ENCODE peak calls at places on chromosomes 2 and 18, in eight cellular contexts. U, N, J, I, R, Q, C and W are unnamed samples.
A peak's percentile ranks its signal among the peaks of the same experiment; 100 is the strongest.

GRCh38 chr18:70046207-70046606 is 98.5 kb upstream of the CD226 start:
- DNase-seq in N (no peak), C (peak; percentile 89), U (no peak), I (no peak), R (no peak), Q (no peak), J (no peak), W (no peak)

GRCh38 chr2:209694748-209695147 is 76.9 kb upstream of the UNC80 start:
- DNase-seq in R (no peak), J (no peak), I (no peak), Q (no peak), U (no peak), C (no peak), N (no peak), W (no peak)

GRCh38 chr2:205748660-205749059 is 66.4 kb downstream of the NRP2 start:
- DNase-seq in C (peak; percentile 24), J (no peak), R (no peak), I (no peak), N (no peak), Q (no peak), U (no peak), W (no peak)

GRCh38 chr2:45892757-45893156 is 241.3 kb downstream of the PRKCE start:
- DNase-seq in C (peak; percentile 52), N (no peak), Q (no peak), I (no peak), R (no peak), U (no peak), J (no peak), W (no peak)

GRCh38 chr2:161033059-161033660 is 127.1 kb upstream of the TANK start:
- DNase-seq in N (no peak), J (no peak), C (peak; percentile 50), Q (no peak), R (no peak), U (no peak), I (no peak), W (no peak)

GRCh38 chr18:54359233-54359632 is 1.5 kb downstream of the C18orf54 start:
- DNase-seq in Q (no peak), C (peak; percentile 15), J (peak; percentile 0), I (no peak), N (no peak), U (no peak), R (no peak), W (no peak)

GRCh38 chr2:159010963-159011362 is 42.5 kb downstream of the TANC1 start:
- DNase-seq in Q (no peak), U (no peak), C (peak; percentile 63), I (no peak), R (no peak), J (no peak), N (no peak), W (no peak)

GRCh38 chr2:126510960-126511359 is 145.0 kb upstream of the GYPC start:
- DNase-seq in R (no peak), N (no peak), Q (no peak), J (no peak), I (no peak), C (no peak), U (no peak), W (no peak)

GRCh38 chr2:27148801-27149439 is at the start of gene TCF23:
- DNase-seq in Q (no peak), C (no peak), U (no peak), R (no peak), I (no peak), N (no peak), J (no peak), W (no peak)

GRCh38 chr2:120551540-120551939 is 184.1 kb upstream of the GLI2 start:
- DNase-seq in U (no peak), R (no peak), J (peak; percentile 73), Q (no peak), N (no peak), I (no peak), C (no peak), W (no peak)

GRCh38 chr2:148903294-148903693 is 28.3 kb downstream of the KIF5C start:
- DNase-seq in U (no peak), I (no peak), N (no peak), Q (no peak), J (no peak), R (no peak), C (no peak), W (no peak)

GRCh38 chr18:58168221-58168620 is 124.2 kb downstream of the NEDD4L start:
- DNase-seq in C (no peak), N (no peak), Q (no peak), U (no peak), J (no peak), I (no peak), R (no peak), W (no peak)

GRCh38 chr2:76050196-76050595 is 339.5 kb upstream of the GCFC2 start:
- DNase-seq in Q (no peak), I (no peak), N (no peak), U (no peak), C (no peak), J (no peak), R (no peak), W (no peak)

GRCh38 chr18:41939326-41939725 is 15.7 kb upstream of the PIK3C3 start:
- DNase-seq in R (no peak), C (peak; percentile 19), Q (no peak), U (no peak), I (no peak), N (no peak), J (no peak), W (no peak)

GRCh38 chr2:206443735-206444527 is 599 bp downstream of the ADAM23 start:
- DNase-seq in J (peak; percentile 33), Q (peak; percentile 20), C (peak; percentile 35), U (no peak), I (no peak), N (peak; percentile 27), R (peak; percentile 76), W (no peak)

GRCh38 chr18:26617151-26617554 is 68.8 kb upstream of the KCTD1 start:
- DNase-seq in R (no peak), N (no peak), C (peak; percentile 66), J (no peak), I (no peak), Q (no peak), U (no peak), W (peak; percentile 12)

GRCh38 chr2:177265834-177266817 is 1.6 kb upstream of the NFE2L2 start:
- DNase-seq in J (peak; percentile 80), N (no peak), U (no peak), R (no peak), I (no peak), Q (no peak), C (peak; percentile 87), W (no peak)

GRCh38 chr2:80326214-80326613 is 21.7 kb upstream of the LRRTM1 start:
- DNase-seq in J (peak; percentile 34), I (no peak), C (peak; percentile 44), Q (no peak), N (no peak), R (no peak), U (no peak), W (peak; percentile 2)
- TF ChIP-seq CTCF in J (no peak), I (no peak), C (peak; percentile 40), Q (peak; percentile 66), N (no peak), R (peak; percentile 26), U (no peak), W (peak; percentile 28)

DNA sequence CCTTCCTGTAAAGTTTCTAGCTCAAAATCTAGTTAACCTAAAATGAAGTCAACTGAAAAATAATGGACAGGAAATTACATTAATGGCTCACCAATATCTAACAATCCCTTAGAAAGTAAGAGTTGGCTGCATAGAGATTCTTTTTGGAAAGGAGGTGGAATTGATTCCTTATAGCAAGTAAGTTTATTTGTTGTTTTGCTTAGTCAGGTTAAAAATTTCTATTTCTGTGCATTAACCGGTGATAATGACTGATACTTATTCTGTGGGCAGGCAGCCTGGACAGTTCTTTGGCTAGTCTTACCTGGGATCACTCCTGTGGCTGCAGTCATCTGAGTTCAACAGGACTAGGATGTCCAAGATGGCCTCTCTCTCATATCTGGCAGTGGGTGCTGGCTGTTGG is 6.9 kb upstream of the BCL2L11 start:
- DNase-seq in J (no peak), R (no peak), I (no peak), N (no peak), C (no peak), U (no peak), Q (no peak), W (no peak)
- TF ChIP-seq CTCF in J (no peak), R (no peak), I (no peak), N (no peak), C (no peak), U (no peak), Q (no peak), W (no peak)

DNA sequence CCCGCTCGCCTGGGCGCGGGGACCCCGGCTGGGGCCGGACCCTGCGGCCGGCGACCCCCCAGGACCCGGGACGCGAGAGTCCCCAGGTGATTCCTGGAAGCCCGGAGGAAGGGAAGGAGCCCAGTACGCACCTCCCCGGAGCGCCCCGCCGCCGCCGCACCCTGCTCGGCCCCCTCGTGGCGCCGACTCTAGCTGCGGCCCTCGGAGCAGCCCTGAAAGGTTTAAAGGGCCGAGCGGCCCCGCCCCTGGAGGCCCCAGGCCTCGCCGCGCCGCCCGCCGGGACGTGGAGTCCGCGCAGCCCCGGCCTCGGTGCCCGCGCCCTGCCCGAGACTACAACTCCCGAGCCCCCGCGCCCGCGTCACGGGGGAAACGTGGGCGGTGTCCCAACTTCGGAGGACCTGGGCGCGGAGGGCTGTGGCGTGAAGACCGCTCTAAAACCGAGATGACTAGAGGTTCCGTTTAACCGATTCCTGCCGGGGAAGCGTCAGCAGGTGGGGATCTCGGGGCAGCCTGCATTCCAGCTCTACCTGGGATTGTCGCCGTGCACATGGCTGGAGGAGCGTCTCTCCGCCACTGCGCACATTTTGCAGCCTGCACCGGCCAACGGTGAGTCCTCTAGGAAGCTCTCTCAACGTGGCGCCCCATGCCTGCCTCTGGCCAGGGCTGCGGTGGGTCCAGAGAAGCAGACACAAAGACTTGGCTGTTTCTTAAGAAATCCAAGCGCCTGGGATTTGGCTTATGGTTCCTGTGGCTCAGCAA is at the start of gene TMEM150A:
- DNase-seq in C (peak; percentile 85), J (peak; percentile 96), R (peak; percentile 99), Q (peak; percentile 83), N (peak; percentile 91), U (peak; percentile 96), I (peak; percentile 78), W (no peak)
- TF ChIP-seq CTCF in C (peak; percentile 42), J (no peak), R (no peak), Q (peak; percentile 48), N (no peak), U (no peak), I (no peak), W (no peak)

GRCh38 chr2:10473121-10473756 is 25.1 kb upstream of the ODC1 start:
- DNase-seq in R (peak; percentile 23), N (no peak), Q (no peak), C (no peak), U (no peak), I (no peak), J (no peak), W (no peak)

GRCh38 chr2:10469301-10469700 is 21.2 kb upstream of the ODC1 start:
- DNase-seq in I (no peak), C (no peak), U (no peak), N (no peak), Q (no peak), R (no peak), J (no peak), W (no peak)

GRCh38 chr2:10469955-10470568 is 21.9 kb upstream of the ODC1 start:
- DNase-seq in I (no peak), U (no peak), C (no peak), J (no peak), R (peak; percentile 19), N (no peak), Q (no peak), W (no peak)

GRCh38 chr2:10471956-10472355 is 23.8 kb upstream of the ODC1 start:
- DNase-seq in I (no peak), Q (no peak), C (no peak), N (no peak), R (no peak), J (no peak), U (no peak), W (no peak)

GRCh38 chr2:10471046-10471571 is 23.0 kb upstream of the ODC1 start:
- DNase-seq in J (no peak), U (no peak), C (no peak), N (no peak), I (no peak), R (peak; percentile 53), Q (no peak), W (no peak)
- TF ChIP-seq CTCF in J (no peak), U (no peak), C (no peak), N (no peak), I (no peak), R (no peak), Q (no peak), W (no peak)